ENCODE peak calls at places on chromosomes 16 and 17, in eight cellular contexts. J, Q, W, N, E, I, S and R are unnamed samples.
A peak's percentile ranks its signal among the peaks of the same experiment; 100 is the strongest.

GRCh38 chr16:74449470-74449869 is 28.2 kb upstream of the CLEC18B start:
- DNase-seq in Q (no peak), S (no peak), E (no peak), W (peak; percentile 83), N (no peak), J (peak; percentile 46), I (peak; percentile 58), R (no peak)

GRCh38 chr17:43982171-43982570 is 22.3 kb upstream of the NAGS start:
- DNase-seq in W (peak; percentile 12), J (no peak), S (no peak), N (no peak), Q (no peak), I (no peak), E (no peak), R (no peak)

GRCh38 chr17:28416703-28417311 is 10.8 kb upstream of the SLC46A1 start:
- DNase-seq in N (peak; percentile 41), W (no peak), E (peak; percentile 89), S (peak; percentile 37), I (no peak), J (peak; percentile 71), Q (peak; percentile 29), R (peak; percentile 79)

GRCh38 chr16:28180660-28181556 is 30.9 kb downstream of the XPO6 start:
- DNase-seq in I (no peak), N (no peak), E (no peak), Q (no peak), W (no peak), J (peak; percentile 56), S (no peak), R (no peak)

GRCh38 chr16:19499481-19499880 is 22.4 kb downstream of the GDE1 start:
- DNase-seq in Q (no peak), J (no peak), W (no peak), E (no peak), N (no peak), I (no peak), S (no peak), R (no peak)

GRCh38 chr16:14562691-14563491 is 67.2 kb downstream of the PARN start:
- DNase-seq in E (peak; percentile 64), S (peak; percentile 33), W (no peak), Q (no peak), J (peak; percentile 65), N (no peak), I (peak; percentile 51), R (peak; percentile 92)

GRCh38 chr16:4058386-4058785 is 57.9 kb downstream of the ADCY9 start:
- DNase-seq in E (no peak), I (no peak), Q (no peak), W (no peak), N (no peak), S (no peak), J (peak; percentile 78), R (no peak)

GRCh38 chr16:56005958-56006357 is 130.8 kb upstream of the CES5A start:
- DNase-seq in N (no peak), J (no peak), E (no peak), Q (no peak), W (no peak), S (no peak), I (no peak), R (no peak)

GRCh38 chr16:35686595-35686994 is 2227.2 kb downstream of the TP53TG3F start:
- DNase-seq in S (no peak), N (no peak), Q (no peak), I (no peak), W (no peak), E (no peak), J (no peak), R (no peak)

GRCh38 chr17:79090503-79091372 is 16.1 kb downstream of the ENGASE start:
- DNase-seq in Q (no peak), I (peak; percentile 82), S (no peak), W (no peak), J (no peak), E (no peak), N (no peak), R (no peak)

GRCh38 chr17:27674335-27674734 is 43.3 kb downstream of the LGALS9 start:
- DNase-seq in W (no peak), J (no peak), N (no peak), E (no peak), Q (no peak), I (no peak), S (no peak), R (no peak)

GRCh38 chr16:69818811-69819587 is 56.9 kb downstream of the WWP2 start:
- DNase-seq in Q (no peak), S (no peak), I (no peak), E (no peak), J (no peak), N (no peak), W (no peak), R (no peak)

GRCh38 chr17:28807925-28808641 is 34.5 kb downstream of the FAM222B start:
- DNase-seq in N (no peak), S (no peak), Q (no peak), E (peak; percentile 49), I (no peak), J (peak; percentile 94), W (no peak), R (peak; percentile 66)

GRCh38 chr16:715448-716249 is 731 bp downstream of the METRN start:
- DNase-seq in W (no peak), N (no peak), S (no peak), E (no peak), Q (no peak), I (no peak), J (no peak), R (peak; percentile 65)

GRCh38 chr16:657487-657886 is 8.3 kb downstream of the WDR90 start:
- DNase-seq in Q (no peak), N (no peak), S (no peak), W (no peak), J (no peak), I (no peak), E (no peak), R (no peak)

GRCh38 chr17:75032896-75033294 is 13.9 kb downstream of the ATP5PD start:
- DNase-seq in N (no peak), Q (no peak), J (no peak), S (peak; percentile 56), E (no peak), W (no peak), I (no peak), R (peak; percentile 46)

GRCh38 chr16:68356249-68356918 is 45.6 kb downstream of the PRMT7 start:
- DNase-seq in N (no peak), S (no peak), W (no peak), I (no peak), Q (peak; percentile 50), J (peak; percentile 12), E (no peak), R (no peak)

GRCh38 chr17:59733697-59734096 is 26.2 kb downstream of the VMP1 start:
- DNase-seq in Q (no peak), W (no peak), I (no peak), E (no peak), N (no peak), S (no peak), J (no peak), R (no peak)

GRCh38 chr16:18932243-18932997 is 6.2 kb upstream of the SMG1 start:
- DNase-seq in N (no peak), Q (no peak), E (no peak), J (peak; percentile 31), W (no peak), I (no peak), S (no peak), R (no peak)

GRCh38 chr17:14482715-14483114 is 181.8 kb downstream of the HS3ST3B1 start:
- DNase-seq in Q (no peak), J (no peak), E (no peak), I (no peak), N (no peak), S (no peak), W (no peak), R (no peak)

GRCh38 chr17:60421273-60422161 is 772 bp upstream of the CHCT1 start:
- DNase-seq in I (peak; percentile 85), Q (peak; percentile 52), E (no peak), S (peak; percentile 68), J (peak; percentile 44), W (peak; percentile 92), N (peak; percentile 72), R (peak; percentile 68)

GRCh38 chr17:66577041-66577440 is 257.9 kb upstream of the CACNG5 start:
- DNase-seq in J (no peak), Q (no peak), I (no peak), E (no peak), W (no peak), S (no peak), N (no peak), R (no peak)

GRCh38 chr16:22220076-22220453 is 14.0 kb downstream of the EEF2K start:
- DNase-seq in S (peak; percentile 52), I (peak; percentile 84), Q (no peak), N (no peak), W (no peak), E (no peak), J (no peak), R (no peak)

GRCh38 chr16:88469615-88470395 is 16.7 kb downstream of the ZFPM1 start:
- DNase-seq in E (no peak), J (no peak), S (no peak), N (no peak), W (no peak), I (no peak), Q (no peak), R (no peak)

GRCh38 chr17:31533546-31534155 is 142.2 kb downstream of the RAB11FIP4 start:
- DNase-seq in S (no peak), Q (no peak), N (peak; percentile 27), E (no peak), I (no peak), J (peak; percentile 82), W (no peak), R (no peak)

GRCh38 chr17:76179496-76180467 is 38.7 kb upstream of the FOXJ1 start:
- DNase-seq in E (no peak), I (no peak), Q (peak; percentile 29), N (no peak), J (peak; percentile 33), S (no peak), W (no peak), R (no peak)

GRCh38 chr17:8290043-8290442 is 1.6 kb downstream of the RANGRF start:
- DNase-seq in N (no peak), J (no peak), I (no peak), W (no peak), E (no peak), Q (no peak), S (no peak), R (no peak)

GRCh38 chr17:3558603-3559269 is 1.1 kb upstream of the TRPV3 start:
- DNase-seq in Q (no peak), E (no peak), I (no peak), S (no peak), W (peak; percentile 79), J (peak; percentile 38), N (no peak), R (no peak)

GRCh38 chr17:69012895-69013805 is 47.6 kb downstream of the ABCA9 start:
- DNase-seq in S (no peak), I (no peak), N (no peak), E (no peak), Q (no peak), J (peak; percentile 42), W (no peak), R (no peak)

GRCh38 chr16:86355538-86355937 is 154.8 kb upstream of the FOXF1 start:
- DNase-seq in S (no peak), W (no peak), E (no peak), Q (no peak), N (no peak), J (peak; percentile 93), I (no peak), R (no peak)

GRCh38 chr17:41666336-41666680 is 22.4 kb upstream of the EIF1 start:
- DNase-seq in W (no peak), Q (no peak), S (no peak), E (peak; percentile 57), I (peak; percentile 56), J (peak; percentile 76), N (no peak), R (peak; percentile 62)

GRCh38 chr17:31251075-31251474 is 46.0 kb downstream of the OMG start:
- DNase-seq in Q (no peak), W (no peak), S (no peak), E (no peak), I (no peak), J (no peak), N (no peak), R (no peak)

GRCh38 chr17:79645022-79645776 is 34.3 kb upstream of the RBFOX3 start:
- DNase-seq in I (peak; percentile 34), S (peak; percentile 6), Q (no peak), J (no peak), W (peak; percentile 60), N (no peak), E (no peak), R (no peak)

GRCh38 chr17:59846391-59847165 is 46.2 kb downstream of the TUBD1 start:
- DNase-seq in S (no peak), W (peak; percentile 88), I (peak; percentile 79), N (no peak), J (peak; percentile 87), E (peak; percentile 68), Q (no peak), R (no peak)